ENCODE peak calls at places on chromosomes 3 and 15, in six cellular contexts. D, I, B, W, T and R are unnamed samples.

GRCh38 chr15:81256916-81257315 is 60.2 kb downstream of the IL16 start:
- DNase-seq in D (peak), I (peak), B (no peak), W (peak), T (no peak), R (peak)

GRCh38 chr3:184609861-184610365 is 48.3 kb downstream of the EPHB3 start:
- DNase-seq in D (no peak), I (no peak), B (no peak), W (no peak), T (no peak), R (no peak)

GRCh38 chr3:149489060-149489690 is 14.7 kb downstream of the TM4SF4 start:
- DNase-seq in D (peak), I (peak), B (no peak), W (peak), T (no peak), R (no peak)

GRCh38 chr3:14377838-14378169 is 24.6 kb upstream of the SLC6A6 start:
- DNase-seq in D (no peak), I (no peak), B (no peak), W (no peak), T (no peak), R (no peak)

GRCh38 chr15:32651229-32651837 is 9.8 kb downstream of the SCG5 start:
- DNase-seq in D (peak), I (peak), B (peak), W (peak), T (peak), R (peak)

GRCh38 chr3:127393131-127393820 is 105.4 kb upstream of the PRR20G start:
- DNase-seq in D (no peak), I (no peak), B (no peak), W (no peak), T (no peak), R (no peak)

GRCh38 chr15:63043391-63044076 is 987 bp downstream of the TPM1 start:
- DNase-seq in D (no peak), I (no peak), B (peak), W (no peak), T (no peak), R (no peak)

GRCh38 chr3:30964612-30965011 is 70.2 kb upstream of the GADL1 start:
- DNase-seq in D (no peak), I (no peak), B (no peak), W (no peak), T (no peak), R (no peak)

GRCh38 chr3:196979545-196979944 is 10.9 kb upstream of the PIGZ start:
- DNase-seq in D (peak), I (peak), B (no peak), W (peak), T (no peak), R (no peak)

GRCh38 chr3:31448035-31448881 is 84.5 kb upstream of the STT3B start:
- DNase-seq in D (peak), I (peak), B (peak), W (no peak), T (no peak), R (peak)

GRCh38 chr3:122589297-122589696 is 11.8 kb downstream of the PARP15 start:
- DNase-seq in D (no peak), I (no peak), B (no peak), W (no peak), T (no peak), R (no peak)

GRCh38 chr15:37219211-37219701 is 118.9 kb upstream of the MEIS2 start:
- DNase-seq in D (no peak), I (no peak), B (no peak), W (no peak), T (no peak), R (no peak)

GRCh38 chr15:39462691-39463090 is 118.2 kb upstream of the THBS1 start:
- DNase-seq in D (peak), I (peak), B (no peak), W (peak), T (no peak), R (no peak)